ENCODE peak calls at places on chromosome 7, in nine cellular contexts. I, D, T, B, A, J, R, L and G are unnamed samples.

GRCh38 chr7:56009695-56010094 is 41.5 kb downstream of the PSPH start:
- DNase-seq in I (peak; percentile 63), D (no peak), T (peak; percentile 65), B (no peak), A (no peak), J (no peak), R (no peak), L (peak; percentile 88), G (no peak)

GRCh38 chr7:96657347-96658010 is 52.2 kb downstream of the SEM1 start:
- DNase-seq in I (no peak), D (no peak), T (no peak), B (no peak), A (no peak), J (no peak), R (no peak), L (no peak), G (no peak)

GRCh38 chr7:21651697-21652096 is 108.9 kb downstream of the DNAH11 start:
- DNase-seq in I (no peak), D (no peak), T (no peak), B (no peak), A (no peak), J (no peak), R (no peak), L (no peak), G (no peak)

GRCh38 chr7:28904539-28905143 is 53.5 kb downstream of the TRIL start:
- DNase-seq in I (no peak), D (no peak), T (no peak), B (no peak), A (no peak), J (no peak), R (no peak), L (no peak), G (no peak)

GRCh38 chr7:99210265-99210970 is 2.5 kb upstream of the KPNA7 start:
- DNase-seq in I (no peak), D (no peak), T (peak; percentile 31), B (no peak), A (no peak), J (no peak), R (no peak), L (peak; percentile 69), G (no peak)

GRCh38 chr7:90209776-90210175 is 1.8 kb upstream of the STEAP2 start:
- DNase-seq in I (no peak), D (peak; percentile 11), T (no peak), B (no peak), A (no peak), J (no peak), R (no peak), L (no peak), G (no peak)

GRCh38 chr7:5450549-5451327 is 27.1 kb upstream of the TNRC18 start:
- DNase-seq in I (peak; percentile 54), D (peak; percentile 34), T (peak; percentile 55), B (no peak), A (peak; percentile 68), J (no peak), R (no peak), L (peak; percentile 56), G (peak; percentile 31)

GRCh38 chr7:155456772-155457543 is 971 bp upstream of the EN2 start:
- DNase-seq in I (peak; percentile 70), D (peak; percentile 31), T (peak; percentile 42), B (peak; percentile 80), A (peak; percentile 60), J (no peak), R (no peak), L (peak; percentile 19), G (peak; percentile 39)

GRCh38 chr7:91082854-91083495 is 181.3 kb upstream of the FZD1 start:
- DNase-seq in I (no peak), D (peak; percentile 62), T (no peak), B (no peak), A (no peak), J (no peak), R (no peak), L (no peak), G (no peak)

GRCh38 chr7:98314469-98314868 is 33.0 kb downstream of the BRI3 start:
- DNase-seq in I (no peak), D (peak; percentile 63), T (no peak), B (no peak), A (no peak), J (no peak), R (no peak), L (no peak), G (no peak)

GRCh38 chr7:138355254-138355653 is 104.8 kb upstream of the TRIM24 start:
- DNase-seq in I (no peak), D (no peak), T (no peak), B (no peak), A (no peak), J (no peak), R (no peak), L (no peak), G (no peak)

GRCh38 chr7:151687523-151688235 is 168.0 kb upstream of the RHEB start:
- DNase-seq in I (peak; percentile 72), D (peak; percentile 96), T (peak; percentile 72), B (peak; percentile 73), A (peak; percentile 77), J (peak; percentile 92), R (no peak), L (no peak), G (peak; percentile 69)

GRCh38 chr7:33400214-33400538 is 270.8 kb downstream of the BBS9 start:
- DNase-seq in I (no peak), D (no peak), T (no peak), B (no peak), A (no peak), J (no peak), R (no peak), L (no peak), G (no peak)

GRCh38 chr7:157096286-157097055 is 42.3 kb upstream of the UBE3C start:
- DNase-seq in I (no peak), D (no peak), T (no peak), B (no peak), A (no peak), J (no peak), R (no peak), L (no peak), G (no peak)
- TF ChIP-seq CTCF in I (no peak), D (no peak), T (no peak), B (no peak), A (no peak), J (no peak), R (no peak), L (no peak), G (no peak)

GRCh38 chr7:121084256-121084655 is 95.7 kb downstream of the CPED1 start:
- DNase-seq in I (no peak), D (peak; percentile 44), T (no peak), B (no peak), A (no peak), J (no peak), R (no peak), L (no peak), G (no peak)
- H3K4me3 ChIP-seq in I (no peak overlapping the region), D (no peak overlapping the region), T (no peak overlapping the region), B (no peak overlapping the region), A (no peak overlapping the region), J (no peak overlapping the region), R (no peak overlapping the region), L (no peak overlapping the region), G (no peak overlapping the region)

DNA sequence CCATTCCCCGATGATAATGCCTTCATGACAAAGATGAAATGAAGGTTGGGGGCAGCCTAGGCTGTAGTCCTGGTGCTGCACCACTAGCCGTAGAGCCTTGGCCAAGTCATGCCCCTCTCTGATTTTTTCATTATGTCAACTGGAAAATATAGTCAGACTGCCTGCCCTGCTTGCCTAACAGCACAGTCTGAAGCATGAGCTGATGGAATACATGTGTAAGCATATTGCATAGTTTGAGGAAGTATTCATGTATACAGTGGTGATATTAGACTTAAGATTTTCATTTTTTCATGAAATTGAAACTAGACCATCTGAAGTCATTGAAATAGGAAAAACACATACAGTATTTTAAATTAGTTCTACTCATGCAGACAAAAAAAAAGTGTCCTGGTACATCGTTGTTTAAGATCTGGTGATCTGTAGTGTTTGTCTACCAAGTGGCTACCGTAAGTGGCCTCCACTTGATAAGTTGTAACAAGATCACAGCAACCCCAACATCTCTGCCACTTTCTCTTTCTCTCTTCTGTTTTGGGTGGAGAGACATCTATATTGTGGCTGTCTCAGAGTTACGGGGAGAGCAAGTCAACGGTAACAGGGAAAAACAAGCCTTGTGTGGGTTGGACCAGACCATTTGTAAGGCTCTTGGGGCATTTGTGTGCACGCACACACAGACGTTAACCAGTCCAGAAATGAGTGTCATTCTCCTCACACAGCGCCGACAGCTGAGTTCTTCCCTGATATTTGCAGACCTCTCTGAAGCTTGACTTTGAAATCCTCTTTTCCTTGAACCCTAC is 716.6 kb upstream of the GALNT17 start:
- DNase-seq in I (no peak), D (no peak), T (no peak), B (no peak), A (no peak), J (no peak), R (no peak), L (no peak), G (no peak)
- TF ChIP-seq POLR2A in I (no peak), D (no peak), T (no peak), B (no peak), A (no peak), J (no peak), R (no peak), L (no peak), G (no peak)

DNA sequence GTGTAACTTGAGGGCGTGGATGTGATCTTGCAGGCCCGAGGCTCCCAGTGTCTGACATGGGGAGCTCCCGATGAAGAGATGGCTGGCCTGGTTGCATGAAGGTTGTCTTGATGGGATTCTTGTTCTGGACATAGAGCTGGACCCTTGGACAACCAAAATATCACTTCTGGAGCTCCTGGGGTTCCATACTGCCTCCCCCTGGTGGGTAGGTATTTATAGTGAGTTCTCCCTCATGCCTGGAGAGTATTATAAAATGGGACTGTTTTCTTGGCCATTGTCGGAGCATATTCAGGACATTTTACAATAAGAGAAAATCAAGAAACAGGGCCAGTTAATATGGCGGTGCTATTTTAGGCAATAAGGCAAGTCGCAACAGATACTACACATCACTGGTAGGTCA is 32.6 kb upstream of the GIMAP8 start:
- DNase-seq in I (no peak), D (no peak), T (no peak), B (no peak), A (no peak), J (no peak), R (no peak), L (no peak), G (peak; percentile 3)
- TF ChIP-seq CTCF in I (no peak), D (peak; percentile 9), T (no peak), B (no peak), A (no peak), J (peak; percentile 41), R (no peak), L (no peak), G (no peak)

GRCh38 chr7:67902143-67902542 is 905.5 kb downstream of the TYW1 start:
- DNase-seq in I (no peak), D (no peak), T (no peak), B (no peak), A (no peak), J (no peak), R (no peak), L (no peak), G (no peak)
- H3K4me3 ChIP-seq in I (no peak overlapping the region), D (no peak overlapping the region), T (no peak overlapping the region), B (no peak overlapping the region), A (no peak overlapping the region), J (no peak overlapping the region), R (no peak overlapping the region), L (no peak overlapping the region), G (no peak overlapping the region)

GRCh38 chr7:42639930-42640329 is 271.9 kb downstream of the C7orf25 start:
- DNase-seq in I (peak; percentile 25), D (no peak), T (no peak), B (no peak), A (no peak), J (no peak), R (no peak), L (no peak), G (no peak)
- TF ChIP-seq POLR2A in I (no peak), D (no peak), T (no peak), B (no peak), A (no peak), J (no peak), R (no peak), L (no peak), G (no peak)